ENCODE peak calls at places on chromosomes 2 and 18, in five cellular contexts. L is psoas muscle, P is lower leg skin, N is progenitor cell of endocrine pancreas, S is endothelial cell. D is an unnamed sample.

GRCh38 chr2:174750923-174751441 is 13.3 kb downstream of the CHRNA1 start:
- DNase-seq in L (no peak), N (no peak), S (no peak), P (no peak), D (no peak)

GRCh38 chr2:77391119-77391518 is 131.1 kb downstream of the LRRTM4 start:
- DNase-seq in S (no peak), N (no peak), L (no peak), P (no peak), D (no peak)

GRCh38 chr2:109156052-109156451 is 27.0 kb downstream of the SH3RF3 start:
- DNase-seq in S (no peak), P (no peak), N (no peak), L (no peak), D (no peak)

GRCh38 chr2:120264995-120265394 is 12.3 kb downstream of the RALB start:
- DNase-seq in N (no peak), S (no peak), P (no peak), L (no peak), D (no peak)

GRCh38 chr2:16318474-16319195 is 347.0 kb downstream of the CYRIA start:
- DNase-seq in P (no peak), L (no peak), S (no peak), N (no peak), D (no peak)

GRCh38 chr18:78407456-78407823 is 572.2 kb upstream of the SALL3 start:
- DNase-seq in N (no peak), L (no peak), S (no peak), P (no peak), D (no peak)

GRCh38 chr2:72028996-72029395 is 118.7 kb downstream of the CYP26B1 start:
- DNase-seq in N (peak), L (no peak), P (peak), S (no peak), D (peak)

GRCh38 chr2:237943395-237944094 is 23.3 kb upstream of the UBE2F start:
- DNase-seq in S (no peak), L (no peak), P (no peak), N (no peak), D (no peak)

GRCh38 chr2:96859681-96860064 is 1.9 kb upstream of the ANKRD39 start:
- DNase-seq in N (no peak), L (no peak), S (no peak), P (no peak), D (no peak)

GRCh38 chr2:9071032-9071431 is 67.5 kb upstream of the MBOAT2 start:
- DNase-seq in N (no peak), L (no peak), P (no peak), S (no peak), D (no peak)

GRCh38 chr18:73240899-73241298 is 373.1 kb upstream of the NETO1 start:
- DNase-seq in N (no peak), P (no peak), L (no peak), S (no peak), D (no peak)

GRCh38 chr2:32422133-32422532 is 65.3 kb downstream of the BIRC6 start:
- DNase-seq in N (no peak), L (no peak), P (no peak), S (no peak), D (no peak)

GRCh38 chr18:22176282-22176621 is 6.9 kb downstream of the GATA6 start:
- DNase-seq in S (no peak), N (no peak), P (no peak), L (no peak), D (no peak)

GRCh38 chr18:22173928-22174301 is 4.5 kb downstream of the GATA6 start:
- DNase-seq in L (no peak), N (no peak), S (no peak), P (no peak), D (no peak)

GRCh38 chr18:22175326-22175725 is 5.9 kb downstream of the GATA6 start:
- DNase-seq in P (no peak), N (no peak), S (no peak), L (no peak), D (no peak)

GRCh38 chr18:22173221-22173927 is 4.0 kb downstream of the GATA6 start:
- DNase-seq in L (no peak), P (no peak), S (no peak), N (no peak), D (no peak)

DNA sequence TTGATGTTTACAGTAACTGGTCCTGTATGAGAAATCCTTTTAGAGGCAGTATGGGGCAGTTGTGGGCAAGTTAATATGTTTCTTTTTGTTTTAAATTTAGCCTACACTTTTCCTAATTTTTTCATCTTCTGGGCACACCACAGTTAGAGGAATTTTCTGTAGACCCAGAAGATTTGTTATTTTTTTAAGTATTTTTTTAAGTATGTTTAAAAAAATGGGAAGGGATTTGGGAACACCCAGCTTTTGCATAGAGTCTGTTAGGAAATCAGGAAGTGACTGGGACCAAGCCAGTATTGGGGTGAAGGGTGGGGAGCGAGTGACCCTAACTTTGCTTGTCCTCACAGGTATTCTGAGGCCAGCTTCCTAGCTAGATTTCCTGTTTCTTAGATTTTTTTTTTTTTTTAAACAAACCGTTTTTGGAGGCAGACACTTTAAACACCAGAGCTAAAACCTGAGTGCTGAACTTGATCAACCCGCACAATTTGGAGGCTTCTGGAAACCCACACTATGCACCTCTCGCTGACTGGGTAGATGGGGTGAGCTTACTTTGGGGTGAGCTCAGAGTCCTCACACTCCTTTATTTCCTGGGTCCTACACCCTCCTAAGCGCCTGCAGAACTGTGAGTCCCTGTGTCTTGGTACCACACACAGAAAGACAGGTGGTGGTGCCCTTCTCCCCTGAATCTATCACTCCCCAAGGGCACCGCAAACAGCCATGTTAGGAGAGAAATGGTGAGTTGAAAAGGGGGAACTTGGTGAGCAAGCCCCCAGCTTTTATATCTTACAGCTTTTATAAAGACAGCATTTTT is 5.2 kb downstream of the GATA6 start:
- DNase-seq in P (no peak), S (no peak), N (no peak), L (no peak), D (no peak)
- TF ChIP-seq CTCF in P (no peak), S (no peak), N (no peak), L (no peak), D (no peak)

GRCh38 chr2:178880257-178880656 is 73.0 kb upstream of the TTN start:
- DNase-seq in N (no peak), P (no peak), S (no peak), L (no peak), D (no peak)
- TF ChIP-seq CTCF in N (no peak), P (no peak), S (no peak), L (no peak), D (no peak)

GRCh38 chr2:186589733-186590537 is at the start of gene ITGAV:
- DNase-seq in N (peak), L (peak), S (peak), P (peak), D (peak)
- TF ChIP-seq CTCF in N (no peak), L (no peak), S (no peak), P (peak), D (peak)

GRCh38 chr2:127678991-127679390 is 3.7 kb upstream of the LIMS2 start:
- DNase-seq in N (no peak), S (no peak), P (no peak), L (no peak), D (no peak)
- TF ChIP-seq CTCF in N (no peak), S (no peak), P (no peak), L (no peak), D (no peak)

GRCh38 chr18:10518595-10519273 is 7.1 kb upstream of the NAPG start:
- DNase-seq in L (peak), S (no peak), P (peak), N (no peak), D (no peak)
- TF ChIP-seq CTCF in L (peak), S (no peak), P (peak), N (peak), D (peak)

DNA sequence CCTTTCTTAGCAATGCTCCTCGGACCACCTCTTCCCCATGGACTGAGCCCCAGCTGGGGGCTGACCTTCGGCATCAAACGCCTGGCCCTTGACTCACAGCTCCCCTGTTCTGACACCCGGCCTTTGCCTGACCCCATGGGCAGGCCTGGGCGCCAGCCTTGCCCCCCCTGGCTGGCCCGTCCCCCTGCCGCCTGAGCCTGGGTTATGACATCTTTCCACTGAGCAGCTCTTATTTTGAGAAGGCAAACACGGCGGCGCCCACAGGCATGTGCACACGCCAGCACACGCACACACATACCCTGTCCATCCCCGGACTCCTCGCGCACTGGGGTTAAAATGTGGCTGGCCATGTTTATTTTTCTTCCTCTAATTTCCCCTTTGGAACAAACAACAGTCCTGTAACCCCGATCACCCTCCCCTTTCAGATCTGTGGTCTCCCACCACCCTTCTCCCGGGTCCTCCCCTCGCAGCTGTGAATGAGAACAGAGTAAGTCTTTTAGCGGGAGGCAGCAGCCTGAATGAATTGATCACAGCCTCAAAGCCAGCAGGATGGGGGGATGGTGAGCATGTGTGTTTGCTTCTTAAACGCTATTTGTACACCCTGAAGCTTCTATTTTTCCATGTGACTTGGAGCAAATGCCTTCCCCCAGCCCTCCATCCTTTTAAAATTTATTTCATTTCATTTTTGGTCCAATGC is 11.8 kb upstream of the ATOH8 start:
- DNase-seq in P (peak), N (no peak), L (peak), S (no peak), D (no peak)
- TF ChIP-seq CTCF in P (no peak), N (no peak), L (no peak), S (no peak), D (no peak)

GRCh38 chr2:27238976-27239375 is 21.8 kb downstream of the CAD start:
- DNase-seq in L (peak), S (no peak), N (no peak), P (no peak), D (no peak)
- TF ChIP-seq CTCF in L (no peak), S (no peak), N (no peak), P (no peak), D (no peak)

GRCh38 chr2:11248-11941 is 34.9 kb downstream of the FAM110C start:
- DNase-seq in L (peak), N (peak), P (peak), S (peak), D (peak)
- TF ChIP-seq CTCF in L (peak), N (peak), P (no peak), S (peak), D (peak)

GRCh38 chr2:18404708-18405107 is 155.7 kb downstream of the RDH14 start:
- DNase-seq in P (no peak), N (no peak), S (no peak), L (no peak), D (no peak)
- TF ChIP-seq CTCF in P (no peak), N (peak), S (peak), L (peak), D (peak)